ENCODE peak calls at places on chromosomes 5 and 9, in four cellular contexts. P is tibial artery, C is sigmoid colon, H is breast epithelium. F is an unnamed sample.

GRCh38 chr5:174827521-174827920 is 103.1 kb downstream of the MSX2 start:
- DNase-seq in C (no peak), P (no peak), H (no peak), F (no peak)

GRCh38 chr5:145449794-145450193 is 385.3 kb downstream of the PRELID2 start:
- DNase-seq in H (no peak), P (no peak), C (no peak), F (no peak)

GRCh38 chr5:146540421-146540820 is 24.4 kb upstream of the GPR151 start:
- DNase-seq in C (no peak), P (no peak), H (no peak), F (no peak)

GRCh38 chr9:130239741-130240241 is 25.8 kb upstream of the HMCN2 start:
- DNase-seq in C (peak; percentile 68), H (no peak), P (no peak), F (no peak)

GRCh38 chr5:171323806-171324632 is 15.0 kb downstream of the TLX3 start:
- DNase-seq in C (no peak), H (no peak), P (no peak), F (no peak)

GRCh38 chr5:107542428-107542827 is 128.3 kb downstream of the EFNA5 start:
- DNase-seq in H (peak; percentile 76), C (peak; percentile 87), P (peak; percentile 92), F (peak; percentile 55)

GRCh38 chr9:71630371-71630770 is 137.9 kb downstream of the CEMIP2 start:
- DNase-seq in C (no peak), H (no peak), P (no peak), F (no peak)

GRCh38 chr9:81499021-81499454 is 190.3 kb downstream of the TLE1 start:
- DNase-seq in H (no peak), C (peak; percentile 75), P (peak; percentile 83), F (no peak)

GRCh38 chr5:59799668-59800374 is 93.7 kb downstream of the PDE4D start:
- DNase-seq in H (no peak), P (no peak), C (no peak), F (no peak)

GRCh38 chr5:11941566-11941965 is 37.3 kb upstream of the CTNND2 start:
- DNase-seq in P (no peak), C (no peak), H (no peak), F (no peak)

GRCh38 chr5:80369521-80369920 is 38.3 kb upstream of the ZFYVE16 start:
- DNase-seq in H (no peak), P (no peak), C (no peak), F (no peak)

GRCh38 chr9:71929791-71930440 is 18.5 kb downstream of the C9orf85 start:
- DNase-seq in P (no peak), H (no peak), C (no peak), F (no peak)

GRCh38 chr5:126370796-126371718 is 52.2 kb upstream of the GRAMD2B start:
- DNase-seq in C (no peak), H (no peak), P (no peak), F (no peak)

GRCh38 chr5:141940695-141941271 is 17.1 kb downstream of the DELE1 start:
- DNase-seq in C (no peak), H (no peak), P (peak; percentile 70), F (no peak)

GRCh38 chr9:135526730-135527571 is 5.7 kb downstream of the LCN1 start:
- DNase-seq in P (peak; percentile 57), C (peak; percentile 53), H (peak; percentile 48), F (no peak)

GRCh38 chr9:89534888-89535287 is 37.0 kb upstream of the SEMA4D start:
- DNase-seq in H (no peak), C (no peak), P (no peak), F (no peak)

GRCh38 chr9:89535461-89535860 is 37.5 kb upstream of the SEMA4D start:
- DNase-seq in H (no peak), P (no peak), C (no peak), F (no peak)

GRCh38 chr9:89536145-89536574 is 38.2 kb upstream of the SEMA4D start:
- DNase-seq in C (no peak), P (no peak), H (no peak), F (no peak)

GRCh38 chr9:89537166-89537565 is 39.3 kb upstream of the SEMA4D start:
- DNase-seq in H (no peak), C (no peak), P (no peak), F (no peak)

GRCh38 chr9:89536618-89537017 is 38.7 kb upstream of the SEMA4D start:
- DNase-seq in H (no peak), C (no peak), P (no peak), F (no peak)
- H3K4me1 ChIP-seq in H (no peaks in the 10 kb centered on the region), C (no peaks in the 10 kb centered on the region), P (no peaks in the 10 kb centered on the region), F (no peaks in the 10 kb centered on the region)

DNA sequence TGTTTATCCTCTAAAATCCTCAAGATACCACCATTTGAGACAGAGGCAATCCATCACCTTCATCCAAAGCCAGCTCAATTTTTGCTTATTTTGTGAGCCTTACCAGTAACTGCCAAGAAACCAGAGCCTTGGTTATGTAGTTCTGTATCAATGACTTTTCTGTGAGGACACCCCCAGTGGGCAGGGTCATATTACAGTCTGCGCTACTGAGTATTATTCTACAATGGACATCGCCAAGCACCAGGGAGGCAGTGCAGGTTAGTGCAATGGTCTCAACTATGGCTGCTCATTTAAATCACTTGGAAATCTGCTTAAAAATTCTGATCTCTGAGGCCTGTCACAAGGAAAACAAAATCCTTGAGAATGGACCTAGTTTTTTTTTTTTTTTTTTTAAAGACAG is 90.5 kb upstream of the NIPAL4 start:
- DNase-seq in P (no peak), H (no peak), C (no peak), F (no peak)
- H3K27ac ChIP-seq in P (no peak overlapping the region), H (no peak overlapping the region), C (peak overlapping the region; percentile 87), F (no peak overlapping the region)

DNA sequence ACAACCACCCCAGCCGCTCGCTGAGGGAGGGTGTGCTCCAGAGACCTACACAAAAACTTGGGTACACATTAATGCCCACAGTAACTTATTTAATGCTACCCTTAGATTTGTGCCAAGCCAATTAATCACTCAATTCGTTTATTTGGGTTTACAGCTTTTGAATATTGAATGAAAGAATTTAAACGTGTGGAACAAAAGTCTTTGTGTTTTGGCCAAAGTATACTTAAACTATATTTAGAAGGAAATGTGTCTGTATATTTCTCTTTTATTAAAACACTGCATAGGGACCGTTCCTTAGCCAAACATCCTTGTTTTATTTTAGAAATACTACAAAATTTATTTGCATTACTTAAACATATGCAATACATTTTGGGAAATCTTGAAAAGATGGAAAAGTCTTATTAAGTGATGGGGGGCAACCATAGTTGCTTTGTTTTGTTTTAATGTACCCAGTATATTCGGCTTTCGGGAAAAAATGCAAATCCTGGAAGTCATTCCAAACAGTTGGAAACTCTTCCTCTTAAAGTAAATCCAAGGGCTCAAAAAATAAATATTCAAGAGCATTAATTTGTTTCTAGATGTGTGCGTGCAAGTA is 11.8 kb downstream of the ZNF608 start:
- DNase-seq in P (no peak), C (no peak), H (no peak), F (no peak)
- H3K9me3 ChIP-seq in P (no peaks in the 10 kb centered on the region), C (no peaks in the 10 kb centered on the region), H (no peaks in the 10 kb centered on the region), F (no peaks in the 10 kb centered on the region)

GRCh38 chr9:136545966-136546696 is at the start of gene NOTCH1:
- DNase-seq in P (peak; percentile 98), C (peak; percentile 98), H (peak; percentile 92), F (peak; percentile 94)
- H3K4me1 ChIP-seq in P (peaks cover 82% of the 10 kb centered on the region), C (peaks cover 75% of the 10 kb centered on the region), H (peaks cover 12% of the 10 kb centered on the region), F (peaks cover 73% of the 10 kb centered on the region)

GRCh38 chr5:110760158-110760557 is 21.4 kb downstream of the SLC25A46 start:
- DNase-seq in H (no peak), P (no peak), C (no peak), F (no peak)

GRCh38 chr5:110753620-110754019 is 14.8 kb downstream of the SLC25A46 start:
- DNase-seq in P (no peak), C (no peak), H (no peak), F (no peak)

GRCh38 chr5:110752953-110753352 is 14.1 kb downstream of the SLC25A46 start:
- DNase-seq in P (no peak), H (no peak), C (no peak), F (no peak)

GRCh38 chr5:110754181-110754580 is 15.4 kb downstream of the SLC25A46 start:
- DNase-seq in C (no peak), H (no peak), P (no peak), F (no peak)

DNA sequence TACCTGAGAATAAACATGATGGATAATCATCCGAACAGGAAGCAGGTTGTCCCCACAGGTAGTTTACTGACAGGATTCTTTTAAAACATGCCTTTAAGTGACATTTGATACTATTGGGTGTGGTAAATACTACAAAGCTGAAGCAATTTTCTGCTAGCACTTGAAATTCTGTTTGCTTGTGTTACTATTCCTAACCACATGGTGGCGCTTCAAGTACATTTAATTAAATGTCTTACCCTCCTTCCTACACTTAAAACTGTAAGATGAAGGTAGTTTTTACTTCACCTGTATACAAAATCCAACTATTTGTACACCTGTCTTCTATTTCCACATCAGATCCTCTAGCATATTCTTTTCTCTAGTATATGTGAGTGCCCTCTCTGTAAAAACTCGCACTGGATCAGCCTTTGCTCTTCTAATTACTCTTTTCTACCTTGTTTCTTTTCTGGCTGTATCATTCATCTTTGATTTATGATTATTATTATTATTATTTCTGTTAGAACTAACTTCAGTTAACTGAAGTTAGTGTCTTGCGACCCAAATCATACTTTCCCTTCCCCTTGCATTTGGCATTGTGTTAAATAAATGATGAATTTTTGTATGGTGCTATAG is 18.4 kb downstream of the SLC25A46 start:
- DNase-seq in H (no peak), P (no peak), C (no peak), F (no peak)
- H3K27ac ChIP-seq in H (no peak overlapping the region), P (no peak overlapping the region), C (no peak overlapping the region), F (no peak overlapping the region)

DNA sequence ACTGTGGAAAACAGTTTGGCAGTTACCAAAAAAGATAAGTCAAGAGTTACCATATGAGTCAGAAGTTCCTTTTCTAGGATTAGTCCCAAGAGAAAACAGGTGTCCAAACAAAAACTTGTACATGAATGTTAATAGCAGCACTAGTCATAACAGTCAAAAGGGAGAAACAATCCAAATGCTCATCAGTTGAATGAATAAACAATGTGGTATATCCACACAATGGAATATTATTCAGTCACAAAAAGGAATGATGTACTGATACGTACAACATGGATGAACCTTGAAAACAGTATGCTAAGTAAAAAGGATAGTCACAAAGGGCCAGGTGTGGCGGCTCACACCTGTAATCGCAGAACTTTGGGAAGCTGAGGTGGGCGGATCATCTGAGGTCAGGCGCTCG is 7.9 kb downstream of the ZNF510 start:
- DNase-seq in P (no peak), H (no peak), C (no peak), F (no peak)
- H3K9me3 ChIP-seq in P (peaks cover 47% of the 10 kb centered on the region), H (peaks cover 51% of the 10 kb centered on the region), C (peaks cover 20% of the 10 kb centered on the region), F (peaks cover 73% of the 10 kb centered on the region)

F was measured in left ventricle myocardium inferior.